ENCODE peak calls at places on chromosomes 5 and 9, in eight cellular contexts. One of them, this sample, is unnamed.

GRCh38 chr5:116572375-116573278 is 2.0 kb downstream of the SEMA6A start:
- DNase-seq in GM06990: peak
- DNase-seq in fibroblast of lung: peak
- DNase-seq in choroid plexus epithelial cell: peak
- DNase-seq in tibial nerve: no peak
- DNase-seq in astrocyte of the spinal cord: peak
- DNase-seq in mesothelial cell of epicardium: peak
- DNase-seq in spleen: peak
- DNase-seq in this sample: no peak

GRCh38 chr9:27518809-27519208 is 5.3 kb upstream of the IFNK start:
- DNase-seq in spleen: no peak
- DNase-seq in astrocyte of the spinal cord: no peak
- DNase-seq in fibroblast of lung: no peak
- DNase-seq in mesothelial cell of epicardium: no peak
- DNase-seq in GM06990: no peak
- DNase-seq in tibial nerve: no peak
- DNase-seq in choroid plexus epithelial cell: no peak
- DNase-seq in this sample: no peak

GRCh38 chr5:173847102-173847501 is 41.0 kb upstream of the CPEB4 start:
- DNase-seq in tibial nerve: no peak
- DNase-seq in mesothelial cell of epicardium: no peak
- DNase-seq in spleen: no peak
- DNase-seq in choroid plexus epithelial cell: no peak
- DNase-seq in fibroblast of lung: no peak
- DNase-seq in astrocyte of the spinal cord: no peak
- DNase-seq in GM06990: no peak
- DNase-seq in this sample: no peak

GRCh38 chr5:56356121-56356875 is 123.2 kb upstream of the ANKRD55 start:
- DNase-seq in GM06990: no peak
- DNase-seq in mesothelial cell of epicardium: no peak
- DNase-seq in choroid plexus epithelial cell: no peak
- DNase-seq in spleen: no peak
- DNase-seq in astrocyte of the spinal cord: no peak
- DNase-seq in fibroblast of lung: no peak
- DNase-seq in tibial nerve: no peak
- DNase-seq in this sample: no peak

GRCh38 chr9:76321185-76321828 is 72.9 kb downstream of the RFK start:
- DNase-seq in choroid plexus epithelial cell: peak
- DNase-seq in astrocyte of the spinal cord: peak
- DNase-seq in GM06990: no peak
- DNase-seq in mesothelial cell of epicardium: no peak
- DNase-seq in fibroblast of lung: peak
- DNase-seq in tibial nerve: no peak
- DNase-seq in spleen: no peak
- DNase-seq in this sample: peak

GRCh38 chr9:81490605-81491331 is 198.6 kb downstream of the TLE1 start:
- DNase-seq in fibroblast of lung: peak
- DNase-seq in astrocyte of the spinal cord: peak
- DNase-seq in tibial nerve: no peak
- DNase-seq in GM06990: no peak
- DNase-seq in mesothelial cell of epicardium: no peak
- DNase-seq in spleen: no peak
- DNase-seq in choroid plexus epithelial cell: peak
- DNase-seq in this sample: peak

GRCh38 chr5:72392326-72392733 is 72.2 kb downstream of the PTCD2 start:
- DNase-seq in choroid plexus epithelial cell: peak
- DNase-seq in mesothelial cell of epicardium: no peak
- DNase-seq in tibial nerve: no peak
- DNase-seq in astrocyte of the spinal cord: peak
- DNase-seq in fibroblast of lung: peak
- DNase-seq in GM06990: no peak
- DNase-seq in spleen: no peak
- DNase-seq in this sample: peak

GRCh38 chr5:151108566-151108965 is 27.7 kb upstream of the TNIP1 start:
- DNase-seq in GM06990: no peak
- DNase-seq in tibial nerve: no peak
- DNase-seq in astrocyte of the spinal cord: no peak
- DNase-seq in mesothelial cell of epicardium: no peak
- DNase-seq in choroid plexus epithelial cell: no peak
- DNase-seq in spleen: peak
- DNase-seq in fibroblast of lung: no peak
- DNase-seq in this sample: no peak

GRCh38 chr9:107931071-107931715 is 441.6 kb upstream of the KLF4 start:
- DNase-seq in fibroblast of lung: no peak
- DNase-seq in GM06990: no peak
- DNase-seq in spleen: no peak
- DNase-seq in choroid plexus epithelial cell: no peak
- DNase-seq in tibial nerve: no peak
- DNase-seq in astrocyte of the spinal cord: no peak
- DNase-seq in mesothelial cell of epicardium: no peak
- DNase-seq in this sample: no peak

GRCh38 chr5:132190161-132190817 is 37.4 kb downstream of the P4HA2 start:
- DNase-seq in spleen: no peak
- DNase-seq in GM06990: no peak
- DNase-seq in astrocyte of the spinal cord: peak
- DNase-seq in mesothelial cell of epicardium: no peak
- DNase-seq in choroid plexus epithelial cell: peak
- DNase-seq in fibroblast of lung: peak
- DNase-seq in tibial nerve: no peak
- DNase-seq in this sample: peak

GRCh38 chr9:131587906-131588305 is 42.6 kb downstream of the PRRT1B start:
- DNase-seq in astrocyte of the spinal cord: no peak
- DNase-seq in choroid plexus epithelial cell: no peak
- DNase-seq in fibroblast of lung: no peak
- DNase-seq in tibial nerve: no peak
- DNase-seq in GM06990: no peak
- DNase-seq in spleen: no peak
- DNase-seq in mesothelial cell of epicardium: no peak
- DNase-seq in this sample: no peak

GRCh38 chr9:96022445-96023031 is 147.0 kb downstream of the ERCC6L2 start:
- DNase-seq in fibroblast of lung: no peak
- DNase-seq in tibial nerve: no peak
- DNase-seq in mesothelial cell of epicardium: no peak
- DNase-seq in astrocyte of the spinal cord: no peak
- DNase-seq in choroid plexus epithelial cell: no peak
- DNase-seq in spleen: peak
- DNase-seq in GM06990: no peak
- DNase-seq in this sample: no peak

GRCh38 chr9:96027271-96028131 is 152.0 kb downstream of the ERCC6L2 start:
- DNase-seq in spleen: no peak
- DNase-seq in mesothelial cell of epicardium: no peak
- DNase-seq in fibroblast of lung: no peak
- DNase-seq in astrocyte of the spinal cord: no peak
- DNase-seq in GM06990: no peak
- DNase-seq in tibial nerve: no peak
- DNase-seq in choroid plexus epithelial cell: no peak
- DNase-seq in this sample: no peak

GRCh38 chr9:96029722-96030515 is 154.4 kb downstream of the ERCC6L2 start:
- DNase-seq in mesothelial cell of epicardium: no peak
- DNase-seq in spleen: no peak
- DNase-seq in astrocyte of the spinal cord: no peak
- DNase-seq in GM06990: no peak
- DNase-seq in tibial nerve: no peak
- DNase-seq in choroid plexus epithelial cell: no peak
- DNase-seq in fibroblast of lung: no peak
- DNase-seq in this sample: no peak

GRCh38 chr9:96026655-96027213 is 151.2 kb downstream of the ERCC6L2 start:
- DNase-seq in tibial nerve: no peak
- DNase-seq in GM06990: no peak
- DNase-seq in mesothelial cell of epicardium: no peak
- DNase-seq in spleen: no peak
- DNase-seq in choroid plexus epithelial cell: no peak
- DNase-seq in fibroblast of lung: no peak
- DNase-seq in astrocyte of the spinal cord: no peak
- DNase-seq in this sample: no peak

DNA sequence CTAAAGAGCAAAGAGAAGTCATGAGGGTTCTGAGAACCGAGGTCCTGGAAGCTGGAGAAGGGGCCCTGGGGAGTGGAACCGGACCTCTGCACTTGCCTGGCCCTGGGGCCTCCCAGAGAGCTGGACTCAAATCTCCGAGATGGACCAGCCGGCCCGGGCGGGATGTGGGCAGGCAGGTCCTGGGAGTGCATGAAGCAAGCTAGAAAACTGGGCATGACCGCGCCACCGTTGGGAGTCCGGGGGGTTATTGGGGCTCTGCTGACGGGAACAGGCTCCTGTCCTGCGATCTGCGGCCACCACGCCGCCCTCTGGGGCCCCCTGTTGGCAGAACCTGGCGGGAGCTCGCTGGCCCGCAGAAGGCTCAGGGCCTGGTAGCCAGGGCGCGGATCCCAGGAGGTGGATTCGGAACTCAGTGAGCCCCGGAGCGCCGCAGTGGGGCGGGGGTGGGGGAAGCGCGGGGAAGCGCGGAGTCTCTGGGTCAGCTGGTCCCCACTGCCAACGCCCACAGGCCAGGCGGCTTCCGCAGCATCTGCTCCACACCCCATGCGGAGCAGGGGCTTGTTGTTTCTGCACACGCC is 150.6 kb downstream of the ERCC6L2 start:
- DNase-seq in GM06990: no peak
- DNase-seq in spleen: no peak
- DNase-seq in mesothelial cell of epicardium: no peak
- DNase-seq in choroid plexus epithelial cell: no peak
- DNase-seq in astrocyte of the spinal cord: no peak
- DNase-seq in tibial nerve: no peak
- DNase-seq in fibroblast of lung: no peak
- DNase-seq in this sample: no peak
- TF ChIP-seq CTCF in GM06990: peak
- TF ChIP-seq CTCF in spleen: peak
- TF ChIP-seq CTCF in mesothelial cell of epicardium: no peak
- TF ChIP-seq CTCF in choroid plexus epithelial cell: peak
- TF ChIP-seq CTCF in astrocyte of the spinal cord: peak
- TF ChIP-seq CTCF in tibial nerve: no peak
- TF ChIP-seq CTCF in fibroblast of lung: no peak
- TF ChIP-seq CTCF in this sample: peak

GRCh38 chr9:116391306-116391900 is 237.8 kb downstream of the PAPPA start:
- DNase-seq in astrocyte of the spinal cord: peak
- DNase-seq in tibial nerve: no peak
- DNase-seq in choroid plexus epithelial cell: peak
- DNase-seq in mesothelial cell of epicardium: no peak
- DNase-seq in fibroblast of lung: peak
- DNase-seq in GM06990: no peak
- DNase-seq in spleen: no peak
- DNase-seq in this sample: peak
- TF ChIP-seq CTCF in astrocyte of the spinal cord: no peak
- TF ChIP-seq CTCF in tibial nerve: no peak
- TF ChIP-seq CTCF in choroid plexus epithelial cell: no peak
- TF ChIP-seq CTCF in mesothelial cell of epicardium: no peak
- TF ChIP-seq CTCF in fibroblast of lung: no peak
- TF ChIP-seq CTCF in GM06990: no peak
- TF ChIP-seq CTCF in spleen: no peak
- TF ChIP-seq CTCF in this sample: no peak

DNA sequence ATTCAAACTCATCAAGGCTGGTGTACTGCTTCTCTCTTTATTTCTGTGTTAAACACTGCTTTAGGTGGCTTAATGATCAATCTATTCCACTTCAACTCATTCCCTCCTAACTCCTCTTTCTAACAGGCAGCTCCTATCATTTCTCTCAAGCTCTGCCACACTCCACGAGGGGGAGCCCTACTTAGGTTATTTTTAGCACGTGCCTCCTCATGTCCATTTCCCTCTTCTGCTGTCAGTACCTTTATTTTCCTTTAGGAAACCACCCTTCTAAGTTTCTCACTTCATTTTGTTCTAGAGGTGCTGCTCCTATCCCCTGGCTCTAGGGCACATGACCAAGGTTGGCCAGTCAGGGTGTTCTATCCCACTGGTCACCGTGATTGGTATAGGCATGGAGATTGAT is 6.7 kb upstream of the BRINP1 start:
- DNase-seq in tibial nerve: no peak
- DNase-seq in choroid plexus epithelial cell: peak
- DNase-seq in astrocyte of the spinal cord: no peak
- DNase-seq in GM06990: no peak
- DNase-seq in fibroblast of lung: no peak
- DNase-seq in spleen: no peak
- DNase-seq in mesothelial cell of epicardium: no peak
- DNase-seq in this sample: peak
- TF ChIP-seq CTCF in tibial nerve: no peak
- TF ChIP-seq CTCF in choroid plexus epithelial cell: peak
- TF ChIP-seq CTCF in astrocyte of the spinal cord: no peak
- TF ChIP-seq CTCF in GM06990: peak
- TF ChIP-seq CTCF in fibroblast of lung: no peak
- TF ChIP-seq CTCF in spleen: no peak
- TF ChIP-seq CTCF in mesothelial cell of epicardium: peak
- TF ChIP-seq CTCF in this sample: peak

DNA sequence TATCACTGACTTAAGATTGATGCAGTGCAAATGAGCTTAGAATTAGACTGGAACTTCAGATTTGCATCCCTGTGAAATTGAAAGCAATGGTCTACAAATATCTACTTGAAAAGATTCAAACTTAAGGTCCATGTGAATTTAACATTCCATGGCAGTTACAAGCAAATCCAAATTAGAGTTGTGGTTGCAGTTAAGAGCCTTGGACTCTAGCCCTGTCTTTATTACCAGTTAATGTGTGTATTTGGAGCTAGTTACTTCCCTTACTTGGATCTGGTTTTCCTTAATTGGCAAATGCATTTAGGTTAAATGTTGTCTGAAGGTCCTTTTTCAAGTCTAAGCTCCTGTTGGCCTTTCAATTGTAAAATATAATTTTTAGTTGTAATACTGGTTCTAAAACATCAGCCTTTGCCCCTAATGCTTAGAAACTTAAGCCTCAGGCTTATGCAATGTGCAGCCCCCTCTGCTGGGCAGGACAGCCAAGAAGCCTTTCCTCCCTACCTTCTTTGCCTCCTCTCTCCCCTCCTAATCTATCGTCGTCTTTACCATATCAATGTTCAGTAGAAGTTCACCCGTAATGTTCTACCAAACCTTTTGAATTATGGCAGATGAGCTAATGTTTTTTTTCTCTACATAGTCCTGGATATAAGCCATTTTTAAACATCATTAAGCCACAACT is 59.5 kb downstream of the ERMP1 start:
- DNase-seq in spleen: no peak
- DNase-seq in mesothelial cell of epicardium: no peak
- DNase-seq in tibial nerve: no peak
- DNase-seq in choroid plexus epithelial cell: no peak
- DNase-seq in GM06990: no peak
- DNase-seq in astrocyte of the spinal cord: peak
- DNase-seq in fibroblast of lung: no peak
- DNase-seq in this sample: no peak
- TF ChIP-seq CTCF in spleen: no peak
- TF ChIP-seq CTCF in mesothelial cell of epicardium: no peak
- TF ChIP-seq CTCF in tibial nerve: no peak
- TF ChIP-seq CTCF in choroid plexus epithelial cell: peak
- TF ChIP-seq CTCF in GM06990: no peak
- TF ChIP-seq CTCF in astrocyte of the spinal cord: no peak
- TF ChIP-seq CTCF in fibroblast of lung: no peak
- TF ChIP-seq CTCF in this sample: peak

This sample was measured in HFFc6.